ENCODE peak calls at places on chromosome 17, in nine cellular contexts. O, T, F, N, U, I, E, D and X are unnamed samples.

GRCh38 chr17:21676281-21677111 is 15.8 kb upstream of the KCNJ18 start:
- DNase-seq in O (no peak), T (no peak), F (no peak), N (no peak), U (no peak), I (no peak), E (no peak), D (peak; percentile 35), X (no peak)

GRCh38 chr17:76077582-76078110 is 1.3 kb upstream of the ZACN start:
- DNase-seq in O (no peak), T (no peak), F (no peak), N (no peak), U (no peak), I (no peak), E (no peak), D (no peak), X (no peak)

GRCh38 chr17:80877095-80877828 is 114.4 kb upstream of the CHMP6 start:
- DNase-seq in O (no peak), T (no peak), F (no peak), N (peak; percentile 48), U (peak; percentile 30), I (no peak), E (no peak), D (no peak), X (no peak)

GRCh38 chr17:50213026-50214015 is 11.9 kb upstream of the COL1A1 start:
- DNase-seq in O (no peak), T (no peak), F (no peak), N (no peak), U (no peak), I (no peak), E (no peak), D (no peak), X (peak; percentile 79)

GRCh38 chr17:79006001-79006400 is 3.6 kb downstream of the CANT1 start:
- DNase-seq in O (no peak), T (no peak), F (no peak), N (peak; percentile 71), U (no peak), I (no peak), E (no peak), D (no peak), X (no peak)

GRCh38 chr17:29100296-29100695 is 57.4 kb downstream of the PIPOX start:
- DNase-seq in O (no peak), T (no peak), F (no peak), N (no peak), U (no peak), I (no peak), E (no peak), D (peak; percentile 18), X (no peak)

GRCh38 chr17:34363183-34363661 is at the start of gene CCL1:
- DNase-seq in O (no peak), T (no peak), F (no peak), N (no peak), U (no peak), I (no peak), E (no peak), D (no peak), X (no peak)

GRCh38 chr17:81908793-81909192 is 2.4 kb downstream of the PCYT2 start:
- DNase-seq in O (no peak), T (no peak), F (no peak), N (peak; percentile 49), U (no peak), I (no peak), E (no peak), D (no peak), X (no peak)

GRCh38 chr17:79360196-79360595 is 250.7 kb downstream of the RBFOX3 start:
- DNase-seq in O (no peak), T (no peak), F (no peak), N (peak; percentile 27), U (no peak), I (no peak), E (no peak), D (no peak), X (no peak)

GRCh38 chr17:49995055-49995738 is at the start of gene DLX3:
- DNase-seq in O (peak; percentile 27), T (peak; percentile 78), F (peak; percentile 80), N (peak; percentile 65), U (peak; percentile 89), I (peak; percentile 62), E (peak; percentile 56), D (peak; percentile 89), X (no peak)

GRCh38 chr17:36936455-36936934 is 780 bp upstream of the LHX1 start:
- DNase-seq in O (no peak), T (no peak), F (no peak), N (no peak), U (no peak), I (no peak), E (no peak), D (no peak), X (no peak)

GRCh38 chr17:42421479-42422332 is 1.4 kb downstream of the CAVIN1 start:
- DNase-seq in O (no peak), T (no peak), F (peak; percentile 68), N (peak; percentile 58), U (peak; percentile 74), I (no peak), E (peak; percentile 78), D (peak; percentile 57), X (no peak)

GRCh38 chr17:76076765-76077581 is 2.0 kb upstream of the ZACN start:
- DNase-seq in O (no peak), T (no peak), F (no peak), N (no peak), U (no peak), I (no peak), E (no peak), D (peak; percentile 32), X (no peak)

GRCh38 chr17:44559288-44560249 is 2.3 kb downstream of the FZD2 start:
- DNase-seq in O (no peak), T (no peak), F (no peak), N (no peak), U (peak; percentile 72), I (no peak), E (no peak), D (no peak), X (no peak)

GRCh38 chr17:887842-888214 is 91.7 kb downstream of the NXN start:
- DNase-seq in O (no peak), T (no peak), F (no peak), N (no peak), U (no peak), I (no peak), E (no peak), D (no peak), X (no peak)

GRCh38 chr17:46212634-46213435 is 19.6 kb upstream of the KANSL1 start:
- DNase-seq in O (peak; percentile 75), T (peak; percentile 55), F (peak; percentile 93), N (no peak), U (no peak), I (no peak), E (no peak), D (peak; percentile 85), X (peak; percentile 83)

GRCh38 chr17:36661688-36662087 is 60.3 kb downstream of the MRM1 start:
- DNase-seq in O (no peak), T (no peak), F (no peak), N (no peak), U (no peak), I (no peak), E (no peak), D (no peak), X (no peak)

GRCh38 chr17:40402668-40403067 is 15.0 kb downstream of the TOP2A start:
- DNase-seq in O (no peak), T (no peak), F (no peak), N (no peak), U (no peak), I (no peak), E (no peak), D (no peak), X (no peak)

GRCh38 chr17:40399185-40399584 is 18.5 kb downstream of the TOP2A start:
- DNase-seq in O (peak; percentile 32), T (no peak), F (peak; percentile 77), N (no peak), U (no peak), I (no peak), E (no peak), D (peak; percentile 68), X (peak; percentile 60)

GRCh38 chr17:40407460-40407859 is 10.2 kb downstream of the TOP2A start:
- DNase-seq in O (no peak), T (no peak), F (no peak), N (no peak), U (no peak), I (no peak), E (no peak), D (no peak), X (no peak)

DNA sequence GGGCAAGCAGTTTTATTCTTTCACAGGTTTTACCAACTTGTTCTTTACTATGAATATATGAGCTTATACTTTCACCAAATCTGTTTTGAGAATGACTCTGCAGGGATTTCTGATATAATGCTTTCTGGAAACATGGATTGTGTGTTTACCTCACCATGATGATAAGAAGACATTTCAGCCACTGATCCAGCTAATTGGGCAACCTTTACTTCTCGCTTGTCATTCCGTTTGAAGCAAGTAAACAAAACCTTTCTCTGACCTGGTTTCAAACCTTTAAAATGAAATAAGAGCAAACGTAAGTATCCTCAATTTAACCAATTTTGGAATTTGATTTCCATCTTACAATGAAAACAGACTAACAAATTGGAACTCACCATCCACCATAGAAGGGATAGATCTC is 13.7 kb downstream of the TOP2A start:
- DNase-seq in O (no peak), T (no peak), F (no peak), N (no peak), U (no peak), I (no peak), E (no peak), D (no peak), X (no peak)
- H3K4me3 ChIP-seq in O (no peak overlapping the region), T (no peak overlapping the region), F (no peak overlapping the region), N (no peak overlapping the region), U (no peak overlapping the region), I (no peak overlapping the region), E (no peak overlapping the region), D (no peak overlapping the region), X (no peak overlapping the region)

GRCh38 chr17:48593126-48593829 is at the start of gene HOXB5:
- DNase-seq in O (no peak), T (no peak), F (no peak), N (no peak), U (no peak), I (no peak), E (no peak), D (no peak), X (no peak)
- H3K4me3 ChIP-seq in O (no peak within 1 kb of the TSS), T (no peak within 1 kb of the TSS), F (peak within 1 kb of the TSS; percentile 26), N (peak within 1 kb of the TSS; percentile 11), U (no peak within 1 kb of the TSS), I (peak within 1 kb of the TSS; percentile 31), E (peak within 1 kb of the TSS; percentile 50), D (no peak within 1 kb of the TSS), X (peak within 1 kb of the TSS; percentile 49)

DNA sequence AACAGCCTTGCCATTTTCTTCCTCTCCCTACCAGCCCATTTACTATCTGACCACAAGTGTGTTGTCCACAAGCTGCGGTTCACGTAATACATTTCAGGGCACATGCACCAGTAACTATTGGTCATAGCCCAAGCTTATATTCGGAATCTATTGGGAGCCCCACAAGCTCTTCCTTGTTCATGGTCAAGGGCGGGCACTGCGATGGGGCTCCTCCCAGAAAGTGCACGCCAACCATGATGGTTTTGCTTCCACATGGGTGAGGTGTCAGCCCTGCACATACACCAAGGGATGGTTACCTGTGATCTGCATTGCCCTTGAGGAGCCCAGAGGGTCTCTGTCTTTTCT is 12.1 kb downstream of the THRA start:
- DNase-seq in O (no peak), T (no peak), F (peak; percentile 25), N (no peak), U (no peak), I (no peak), E (no peak), D (no peak), X (no peak)
- H3K4me3 ChIP-seq in O (no peak overlapping the region), T (no peak overlapping the region), F (no peak overlapping the region), N (no peak overlapping the region), U (no peak overlapping the region), I (no peak overlapping the region), E (peak overlapping the region; percentile 51), D (no peak overlapping the region), X (no peak overlapping the region)

GRCh38 chr17:16583781-16584180 is 14.8 kb upstream of the ZNF287 start:
- DNase-seq in O (no peak), T (no peak), F (no peak), N (no peak), U (no peak), I (no peak), E (no peak), D (no peak), X (no peak)
- H3K4me3 ChIP-seq in O (no peak overlapping the region), T (no peak overlapping the region), F (no peak overlapping the region), N (no peak overlapping the region), U (no peak overlapping the region), I (no peak overlapping the region), E (peak overlapping the region; percentile 56), D (no peak overlapping the region), X (peak overlapping the region; percentile 54)